ENCODE peak calls at places on chromosomes 5 and 9, in eight cellular contexts. X is H9, P is K562, F is psoas muscle, E is PC-9, M is neural progenitor cell, H is transverse colon, C is fibroblast of lung. Z is an unnamed sample.

GRCh38 chr9:78973906-78974305 is 597.9 kb upstream of the TLE4 start:
- DNase-seq in E (peak), X (no peak), F (no peak), M (no peak), C (peak), H (no peak), P (no peak), Z (no peak)

GRCh38 chr5:66987949-66988838 is 208.4 kb downstream of the CD180 start:
- DNase-seq in M (peak), H (no peak), F (no peak), P (peak), E (no peak), C (no peak), X (no peak), Z (no peak)

GRCh38 chr9:80932947-80933346 is 756.4 kb downstream of the TLE1 start:
- DNase-seq in M (no peak), F (no peak), E (no peak), P (no peak), C (no peak), X (no peak), H (no peak), Z (no peak)

GRCh38 chr9:2559212-2560152 is 62.1 kb upstream of the VLDLR start:
- DNase-seq in E (peak), F (peak), X (no peak), C (peak), P (no peak), H (peak), M (no peak), Z (peak)

GRCh38 chr9:99008187-99008586 is 64.5 kb downstream of the COL15A1 start:
- DNase-seq in X (no peak), P (no peak), H (no peak), E (peak), M (no peak), C (no peak), F (no peak), Z (no peak)

GRCh38 chr5:134459491-134459890 is 47.8 kb upstream of the CDKN2AIPNL start:
- DNase-seq in E (no peak), P (peak), F (peak), X (no peak), C (no peak), H (no peak), M (no peak), Z (no peak)

GRCh38 chr9:131333771-131334567 is 44.4 kb downstream of the PLPP7 start:
- DNase-seq in M (no peak), E (no peak), H (no peak), P (no peak), F (peak), X (no peak), C (no peak), Z (no peak)

GRCh38 chr5:135007305-135007704 is 26.7 kb downstream of the PITX1 start:
- DNase-seq in E (no peak), H (no peak), F (no peak), X (no peak), C (no peak), P (peak), M (no peak), Z (no peak)

GRCh38 chr5:132825165-132825823 is 5.2 kb downstream of the SHROOM1 start:
- DNase-seq in F (no peak), E (no peak), C (no peak), P (no peak), X (peak), M (peak), H (no peak), Z (no peak)

GRCh38 chr5:130759061-130759460 is 406.0 kb downstream of the HINT1 start:
- DNase-seq in C (no peak), M (peak), E (no peak), F (no peak), P (no peak), H (no peak), X (no peak), Z (no peak)

GRCh38 chr5:170572453-170572852 is 68.6 kb downstream of the KCNIP1 start:
- DNase-seq in C (no peak), F (no peak), X (no peak), M (no peak), P (no peak), E (peak), H (no peak), Z (no peak)

GRCh38 chr9:97737429-97737828 is 40.3 kb upstream of the XPA start:
- DNase-seq in E (no peak), M (peak), H (no peak), P (peak), C (no peak), X (peak), F (no peak), Z (no peak)

GRCh38 chr9:88658311-88658822 is 123.4 kb downstream of the NXNL2 start:
- DNase-seq in P (no peak), C (peak), E (no peak), F (peak), X (no peak), M (no peak), H (no peak), Z (peak)

GRCh38 chr9:88660611-88661010 is 125.6 kb downstream of the NXNL2 start:
- DNase-seq in M (peak), F (no peak), P (no peak), E (no peak), X (peak), H (no peak), C (peak), Z (no peak)

GRCh38 chr9:88663766-88664419 is 128.9 kb downstream of the NXNL2 start:
- DNase-seq in H (no peak), F (no peak), C (peak), P (no peak), M (no peak), E (no peak), X (no peak), Z (no peak)

GRCh38 chr9:88659126-88659525 is 124.1 kb downstream of the NXNL2 start:
- DNase-seq in P (no peak), F (no peak), H (no peak), E (no peak), X (no peak), C (no peak), M (no peak), Z (no peak)

GRCh38 chr9:88661759-88662158 is 126.8 kb downstream of the NXNL2 start:
- DNase-seq in X (no peak), P (no peak), M (no peak), F (no peak), H (no peak), C (peak), E (no peak), Z (no peak)
- TF ChIP-seq CTCF in X (no peak), P (no peak), M (no peak), F (no peak), H (no peak), C (no peak), E (no peak), Z (no peak)

DNA sequence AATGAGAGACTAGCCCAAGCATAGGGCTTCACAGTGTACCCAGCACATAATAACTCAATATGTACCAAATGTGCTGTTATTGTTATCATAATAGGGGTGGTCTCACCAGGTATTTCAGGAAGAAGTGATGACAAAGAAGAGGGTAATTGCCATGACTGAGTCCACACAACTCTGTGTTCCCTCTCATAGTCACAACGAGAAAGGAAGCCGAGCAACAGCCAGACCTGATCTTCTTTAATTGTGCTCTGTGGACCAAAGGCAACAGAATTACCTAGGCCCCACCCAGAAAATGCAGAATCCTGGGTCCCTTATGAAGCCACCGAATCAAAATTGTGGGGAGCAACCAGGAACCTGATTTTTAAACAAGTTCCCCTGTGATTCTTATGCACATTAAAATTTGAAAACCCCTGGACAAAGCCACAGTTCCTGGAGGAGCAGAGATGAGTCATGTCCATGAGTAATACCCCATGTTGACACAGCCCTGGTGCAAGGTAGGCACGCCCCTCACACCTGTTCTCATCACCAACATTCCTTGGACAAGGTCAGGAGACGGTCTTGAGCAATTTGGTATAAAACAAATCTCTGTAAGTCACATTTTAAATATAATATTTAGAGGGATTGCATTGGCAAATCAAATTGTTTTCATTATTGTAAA is 5.2 kb downstream of the FGF1 start:
- DNase-seq in F (no peak), H (peak), C (peak), P (no peak), X (no peak), M (no peak), E (peak), Z (no peak)
- H3K27ac ChIP-seq in F (no peak), H (no peak), C (no peak), P (no peak), X (no peak), M (no peak), E (peak), Z (no peak)

DNA sequence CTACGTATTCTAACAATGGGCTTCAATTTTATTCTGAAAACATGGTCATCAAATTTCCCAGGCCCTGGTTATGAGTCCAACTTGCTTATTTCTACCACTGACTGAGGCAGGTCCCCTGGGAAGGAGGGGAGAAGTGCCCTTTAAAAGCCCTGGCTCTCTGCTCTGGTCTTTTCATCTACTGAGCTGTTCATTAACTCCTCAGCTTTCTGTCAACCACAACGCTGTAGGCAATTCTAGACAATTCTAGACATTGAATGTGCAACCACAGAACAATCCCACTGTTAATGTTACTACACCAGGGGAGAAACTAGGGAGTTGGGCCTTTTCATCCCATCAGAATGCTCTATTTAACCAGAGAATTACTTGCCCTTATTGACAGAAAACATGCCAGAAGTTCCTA is 10.0 kb downstream of the MOCS2 start:
- DNase-seq in M (no peak), X (no peak), C (no peak), E (no peak), H (no peak), P (no peak), F (no peak), Z (no peak)
- TF ChIP-seq CTCF in M (no peak), X (no peak), C (no peak), E (no peak), H (no peak), P (no peak), F (no peak), Z (no peak)

DNA sequence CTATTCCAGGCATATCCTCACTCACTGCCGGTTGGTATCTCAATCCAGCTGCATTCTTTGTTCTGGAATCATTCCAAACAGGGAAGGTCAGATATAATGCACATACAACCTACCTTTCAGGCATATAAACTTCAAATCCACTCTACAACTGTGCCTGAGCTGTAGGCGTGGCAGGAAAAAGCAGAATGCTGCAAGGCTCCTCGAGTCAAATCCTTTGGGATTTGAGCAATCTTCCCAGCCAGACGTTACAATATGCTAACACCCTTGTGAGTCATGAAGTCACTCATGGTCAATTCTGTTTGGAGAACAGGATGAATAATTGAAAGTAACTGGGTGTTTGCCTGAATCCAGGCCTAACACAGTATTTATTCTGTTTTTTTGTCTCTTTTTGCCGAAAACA is 294.0 kb downstream of the CWC27 start:
- DNase-seq in F (no peak), C (peak), P (no peak), H (no peak), M (no peak), E (no peak), X (no peak), Z (peak)
- H3K27ac ChIP-seq in F (peak), C (peak), P (no peak), H (peak), M (no peak), E (no peak), X (no peak), Z (no peak)

GRCh38 chr9:92808726-92809451 is 44.3 kb upstream of the BICD2 start:
- DNase-seq in E (peak), F (peak), H (peak), C (peak), X (peak), P (peak), M (peak), Z (peak)
- TF ChIP-seq CTCF in E (peak), F (peak), H (no peak), C (peak), X (peak), P (peak), M (peak), Z (no peak)

DNA sequence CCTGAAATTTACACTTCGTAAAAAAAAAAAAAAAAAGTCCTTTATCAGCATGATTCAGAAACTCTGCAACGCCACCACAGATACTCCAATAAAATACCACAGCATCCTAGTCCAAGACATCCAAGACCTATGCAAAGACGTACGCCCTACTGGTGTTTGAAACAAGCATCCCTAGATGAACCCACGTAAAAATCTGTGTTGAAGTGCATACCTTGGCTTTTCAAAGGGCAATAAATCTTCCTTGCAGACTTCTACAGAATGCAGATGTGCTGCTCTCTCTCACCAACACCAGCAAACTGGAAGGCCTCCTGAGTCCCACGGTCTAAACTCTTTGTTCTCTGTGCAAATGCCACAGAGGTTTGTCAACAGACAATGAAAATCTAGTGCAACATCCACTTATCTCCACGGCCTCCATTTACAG is 38.8 kb downstream of the MYO10 start:
- DNase-seq in X (no peak), P (no peak), C (peak), F (no peak), E (peak), H (no peak), M (peak), Z (no peak)
- H3K27ac ChIP-seq in X (no peak), P (no peak), C (no peak), F (no peak), E (peak), H (peak), M (no peak), Z (no peak)